ENCODE peak calls at places on chromosome 12, in eight cellular contexts. One of them, this sample, is unnamed.

GRCh38 chr12:124883263-124883876 is 19.7 kb upstream of the SCARB1 start:
- DNase-seq in uterus: no peak
- DNase-seq in prostate gland: no peak
- DNase-seq in SK-MEL-5: no peak
- DNase-seq in activated naive CD8-positive, alpha-beta T cell treated with anti-CD3 and anti-CD28 coated beads, Interleukin-2, amount 50 U/mL, for 24 hours: no peak
- DNase-seq in ascending aorta: no peak
- DNase-seq in M059J: peak; percentile 31
- DNase-seq in retina: no peak
- DNase-seq in this sample: no peak

GRCh38 chr12:65196762-65197567 is 27.6 kb downstream of the LEMD3 start:
- DNase-seq in uterus: no peak
- DNase-seq in prostate gland: no peak
- DNase-seq in SK-MEL-5: no peak
- DNase-seq in activated naive CD8-positive, alpha-beta T cell treated with anti-CD3 and anti-CD28 coated beads, Interleukin-2, amount 50 U/mL, for 24 hours: no peak
- DNase-seq in ascending aorta: no peak
- DNase-seq in M059J: no peak
- DNase-seq in retina: no peak
- DNase-seq in this sample: no peak

GRCh38 chr12:26496170-26496569 is 300.8 kb downstream of the SSPN start:
- DNase-seq in uterus: no peak
- DNase-seq in prostate gland: peak; percentile 12
- DNase-seq in SK-MEL-5: no peak
- DNase-seq in activated naive CD8-positive, alpha-beta T cell treated with anti-CD3 and anti-CD28 coated beads, Interleukin-2, amount 50 U/mL, for 24 hours: no peak
- DNase-seq in ascending aorta: no peak
- DNase-seq in M059J: no peak
- DNase-seq in retina: no peak
- DNase-seq in this sample: no peak

GRCh38 chr12:122327494-122328385 is 61.4 kb upstream of the VPS33A start:
- DNase-seq in uterus: no peak
- DNase-seq in prostate gland: no peak
- DNase-seq in SK-MEL-5: no peak
- DNase-seq in activated naive CD8-positive, alpha-beta T cell treated with anti-CD3 and anti-CD28 coated beads, Interleukin-2, amount 50 U/mL, for 24 hours: no peak
- DNase-seq in ascending aorta: no peak
- DNase-seq in M059J: no peak
- DNase-seq in retina: no peak
- DNase-seq in this sample: no peak

GRCh38 chr12:50055831-50056628 is 1.4 kb upstream of the ASIC1 start:
- DNase-seq in uterus: no peak
- DNase-seq in prostate gland: peak; percentile 20
- DNase-seq in SK-MEL-5: peak; percentile 55
- DNase-seq in activated naive CD8-positive, alpha-beta T cell treated with anti-CD3 and anti-CD28 coated beads, Interleukin-2, amount 50 U/mL, for 24 hours: peak; percentile 65
- DNase-seq in ascending aorta: no peak
- DNase-seq in M059J: peak; percentile 52
- DNase-seq in retina: peak; percentile 76
- DNase-seq in this sample: peak; percentile 44

GRCh38 chr12:94101902-94102660 is 46.3 kb upstream of the PLXNC1 start:
- DNase-seq in uterus: peak; percentile 86
- DNase-seq in prostate gland: peak; percentile 86
- DNase-seq in SK-MEL-5: peak; percentile 92
- DNase-seq in activated naive CD8-positive, alpha-beta T cell treated with anti-CD3 and anti-CD28 coated beads, Interleukin-2, amount 50 U/mL, for 24 hours: peak; percentile 81
- DNase-seq in ascending aorta: peak; percentile 39
- DNase-seq in M059J: peak; percentile 85
- DNase-seq in retina: peak; percentile 96
- DNase-seq in this sample: peak; percentile 89

GRCh38 chr12:46493352-46494209 is 121.0 kb upstream of the SLC38A2 start:
- DNase-seq in uterus: no peak
- DNase-seq in prostate gland: no peak
- DNase-seq in SK-MEL-5: no peak
- DNase-seq in activated naive CD8-positive, alpha-beta T cell treated with anti-CD3 and anti-CD28 coated beads, Interleukin-2, amount 50 U/mL, for 24 hours: no peak
- DNase-seq in ascending aorta: no peak
- DNase-seq in M059J: no peak
- DNase-seq in retina: no peak
- DNase-seq in this sample: no peak

GRCh38 chr12:71392521-71393145 is 47.0 kb upstream of the LGR5 start:
- DNase-seq in uterus: no peak
- DNase-seq in prostate gland: peak; percentile 33
- DNase-seq in SK-MEL-5: peak; percentile 81
- DNase-seq in activated naive CD8-positive, alpha-beta T cell treated with anti-CD3 and anti-CD28 coated beads, Interleukin-2, amount 50 U/mL, for 24 hours: no peak
- DNase-seq in ascending aorta: no peak
- DNase-seq in M059J: peak; percentile 67
- DNase-seq in retina: peak; percentile 63
- DNase-seq in this sample: no peak

GRCh38 chr12:1173806-1174617 is 183.0 kb downstream of the ERC1 start:
- DNase-seq in uterus: no peak
- DNase-seq in prostate gland: no peak
- DNase-seq in SK-MEL-5: no peak
- DNase-seq in activated naive CD8-positive, alpha-beta T cell treated with anti-CD3 and anti-CD28 coated beads, Interleukin-2, amount 50 U/mL, for 24 hours: no peak
- DNase-seq in ascending aorta: no peak
- DNase-seq in M059J: no peak
- DNase-seq in retina: peak; percentile 55
- DNase-seq in this sample: no peak

GRCh38 chr12:52155048-52155868 is 36.6 kb downstream of the KRT80 start:
- DNase-seq in uterus: no peak
- DNase-seq in prostate gland: peak; percentile 69
- DNase-seq in SK-MEL-5: no peak
- DNase-seq in activated naive CD8-positive, alpha-beta T cell treated with anti-CD3 and anti-CD28 coated beads, Interleukin-2, amount 50 U/mL, for 24 hours: no peak
- DNase-seq in ascending aorta: no peak
- DNase-seq in M059J: peak; percentile 64
- DNase-seq in retina: no peak
- DNase-seq in this sample: no peak

GRCh38 chr12:128818065-128819022 is 5.4 kb downstream of the SLC15A4 start:
- DNase-seq in uterus: no peak
- DNase-seq in prostate gland: no peak
- DNase-seq in SK-MEL-5: peak; percentile 72
- DNase-seq in activated naive CD8-positive, alpha-beta T cell treated with anti-CD3 and anti-CD28 coated beads, Interleukin-2, amount 50 U/mL, for 24 hours: no peak
- DNase-seq in ascending aorta: no peak
- DNase-seq in M059J: peak; percentile 25
- DNase-seq in retina: no peak
- DNase-seq in this sample: no peak

GRCh38 chr12:66663605-66664004 is 15.3 kb downstream of the GRIP1 start:
- DNase-seq in uterus: no peak
- DNase-seq in prostate gland: no peak
- DNase-seq in SK-MEL-5: no peak
- DNase-seq in activated naive CD8-positive, alpha-beta T cell treated with anti-CD3 and anti-CD28 coated beads, Interleukin-2, amount 50 U/mL, for 24 hours: no peak
- DNase-seq in ascending aorta: no peak
- DNase-seq in M059J: no peak
- DNase-seq in retina: no peak
- DNase-seq in this sample: no peak

GRCh38 chr12:21656931-21657335 is 709 bp downstream of the LDHB start:
- DNase-seq in uterus: peak; percentile 18
- DNase-seq in prostate gland: peak; percentile 35
- DNase-seq in SK-MEL-5: peak; percentile 65
- DNase-seq in activated naive CD8-positive, alpha-beta T cell treated with anti-CD3 and anti-CD28 coated beads, Interleukin-2, amount 50 U/mL, for 24 hours: peak; percentile 42
- DNase-seq in ascending aorta: no peak
- DNase-seq in M059J: peak; percentile 46
- DNase-seq in retina: peak; percentile 84
- DNase-seq in this sample: no peak

GRCh38 chr12:32478858-32479257 is 79.5 kb downstream of the FGD4 start:
- DNase-seq in uterus: no peak
- DNase-seq in prostate gland: no peak
- DNase-seq in SK-MEL-5: no peak
- DNase-seq in activated naive CD8-positive, alpha-beta T cell treated with anti-CD3 and anti-CD28 coated beads, Interleukin-2, amount 50 U/mL, for 24 hours: no peak
- DNase-seq in ascending aorta: no peak
- DNase-seq in M059J: no peak
- DNase-seq in retina: no peak
- DNase-seq in this sample: no peak

GRCh38 chr12:40688085-40688725 is 4.0 kb upstream of the CNTN1 start:
- DNase-seq in uterus: no peak
- DNase-seq in prostate gland: no peak
- DNase-seq in SK-MEL-5: no peak
- DNase-seq in activated naive CD8-positive, alpha-beta T cell treated with anti-CD3 and anti-CD28 coated beads, Interleukin-2, amount 50 U/mL, for 24 hours: no peak
- DNase-seq in ascending aorta: no peak
- DNase-seq in M059J: no peak
- DNase-seq in retina: peak; percentile 50
- DNase-seq in this sample: no peak

GRCh38 chr12:116687888-116688287 is 50.0 kb downstream of the SPRING1 start:
- DNase-seq in uterus: no peak
- DNase-seq in prostate gland: no peak
- DNase-seq in SK-MEL-5: peak; percentile 53
- DNase-seq in activated naive CD8-positive, alpha-beta T cell treated with anti-CD3 and anti-CD28 coated beads, Interleukin-2, amount 50 U/mL, for 24 hours: peak; percentile 55
- DNase-seq in ascending aorta: no peak
- DNase-seq in M059J: peak; percentile 20
- DNase-seq in retina: peak; percentile 60
- DNase-seq in this sample: no peak

GRCh38 chr12:121773011-121773777 is 20.3 kb downstream of the RHOF start:
- DNase-seq in uterus: peak; percentile 68
- DNase-seq in prostate gland: peak; percentile 60
- DNase-seq in SK-MEL-5: peak; percentile 81
- DNase-seq in activated naive CD8-positive, alpha-beta T cell treated with anti-CD3 and anti-CD28 coated beads, Interleukin-2, amount 50 U/mL, for 24 hours: peak; percentile 82
- DNase-seq in ascending aorta: no peak
- DNase-seq in M059J: peak; percentile 58
- DNase-seq in retina: peak; percentile 73
- DNase-seq in this sample: peak; percentile 80

GRCh38 chr12:4178424-4179184 is 95.0 kb upstream of the CCND2 start:
- DNase-seq in uterus: no peak
- DNase-seq in prostate gland: no peak
- DNase-seq in SK-MEL-5: no peak
- DNase-seq in activated naive CD8-positive, alpha-beta T cell treated with anti-CD3 and anti-CD28 coated beads, Interleukin-2, amount 50 U/mL, for 24 hours: no peak
- DNase-seq in ascending aorta: no peak
- DNase-seq in M059J: no peak
- DNase-seq in retina: no peak
- DNase-seq in this sample: no peak

GRCh38 chr12:6215932-6216494 is 15.8 kb downstream of the CD9 start:
- DNase-seq in uterus: peak; percentile 72
- DNase-seq in prostate gland: peak; percentile 99
- DNase-seq in SK-MEL-5: no peak
- DNase-seq in activated naive CD8-positive, alpha-beta T cell treated with anti-CD3 and anti-CD28 coated beads, Interleukin-2, amount 50 U/mL, for 24 hours: no peak
- DNase-seq in ascending aorta: peak; percentile 84
- DNase-seq in M059J: peak; percentile 100
- DNase-seq in retina: no peak
- DNase-seq in this sample: peak; percentile 92

GRCh38 chr12:126776047-126776446 is 1490.9 kb upstream of the TMEM132C start:
- DNase-seq in uterus: no peak
- DNase-seq in prostate gland: no peak
- DNase-seq in SK-MEL-5: no peak
- DNase-seq in activated naive CD8-positive, alpha-beta T cell treated with anti-CD3 and anti-CD28 coated beads, Interleukin-2, amount 50 U/mL, for 24 hours: no peak
- DNase-seq in ascending aorta: no peak
- DNase-seq in M059J: no peak
- DNase-seq in retina: no peak
- DNase-seq in this sample: no peak

GRCh38 chr12:132162508-132163031 is 18.3 kb downstream of the NOC4L start:
- DNase-seq in uterus: no peak
- DNase-seq in prostate gland: no peak
- DNase-seq in SK-MEL-5: no peak
- DNase-seq in activated naive CD8-positive, alpha-beta T cell treated with anti-CD3 and anti-CD28 coated beads, Interleukin-2, amount 50 U/mL, for 24 hours: no peak
- DNase-seq in ascending aorta: no peak
- DNase-seq in M059J: peak; percentile 94
- DNase-seq in retina: no peak
- DNase-seq in this sample: no peak

GRCh38 chr12:25830456-25830855 is 128.0 kb upstream of the RASSF8 start:
- DNase-seq in uterus: no peak
- DNase-seq in prostate gland: no peak
- DNase-seq in SK-MEL-5: no peak
- DNase-seq in activated naive CD8-positive, alpha-beta T cell treated with anti-CD3 and anti-CD28 coated beads, Interleukin-2, amount 50 U/mL, for 24 hours: no peak
- DNase-seq in ascending aorta: no peak
- DNase-seq in M059J: peak; percentile 23
- DNase-seq in retina: no peak
- DNase-seq in this sample: no peak

GRCh38 chr12:107411792-107412535 is 273.6 kb upstream of the PWP1 start:
- DNase-seq in uterus: no peak
- DNase-seq in prostate gland: no peak
- DNase-seq in SK-MEL-5: no peak
- DNase-seq in activated naive CD8-positive, alpha-beta T cell treated with anti-CD3 and anti-CD28 coated beads, Interleukin-2, amount 50 U/mL, for 24 hours: no peak
- DNase-seq in ascending aorta: no peak
- DNase-seq in M059J: peak; percentile 98
- DNase-seq in retina: no peak
- DNase-seq in this sample: no peak

GRCh38 chr12:12839886-12840285 is 26.7 kb downstream of the DDX47 start:
- DNase-seq in uterus: no peak
- DNase-seq in prostate gland: no peak
- DNase-seq in SK-MEL-5: peak; percentile 54
- DNase-seq in activated naive CD8-positive, alpha-beta T cell treated with anti-CD3 and anti-CD28 coated beads, Interleukin-2, amount 50 U/mL, for 24 hours: no peak
- DNase-seq in ascending aorta: peak; percentile 27
- DNase-seq in M059J: peak; percentile 99
- DNase-seq in retina: no peak
- DNase-seq in this sample: peak; percentile 48

GRCh38 chr12:121181181-121181580 is 28.7 kb upstream of the P2RX4 start:
- DNase-seq in uterus: no peak
- DNase-seq in prostate gland: no peak
- DNase-seq in SK-MEL-5: no peak
- DNase-seq in activated naive CD8-positive, alpha-beta T cell treated with anti-CD3 and anti-CD28 coated beads, Interleukin-2, amount 50 U/mL, for 24 hours: no peak
- DNase-seq in ascending aorta: no peak
- DNase-seq in M059J: no peak
- DNase-seq in retina: no peak
- DNase-seq in this sample: no peak

GRCh38 chr12:55830601-55831406 is 1.4 kb upstream of the DNAJC14 start:
- DNase-seq in uterus: peak; percentile 86
- DNase-seq in prostate gland: peak; percentile 69
- DNase-seq in SK-MEL-5: peak; percentile 33
- DNase-seq in activated naive CD8-positive, alpha-beta T cell treated with anti-CD3 and anti-CD28 coated beads, Interleukin-2, amount 50 U/mL, for 24 hours: peak; percentile 59
- DNase-seq in ascending aorta: no peak
- DNase-seq in M059J: peak; percentile 37
- DNase-seq in retina: peak; percentile 97
- DNase-seq in this sample: peak; percentile 68

GRCh38 chr12:122094735-122095561 is 16.4 kb downstream of the MLXIP start:
- DNase-seq in uterus: no peak
- DNase-seq in prostate gland: no peak
- DNase-seq in SK-MEL-5: peak; percentile 45
- DNase-seq in activated naive CD8-positive, alpha-beta T cell treated with anti-CD3 and anti-CD28 coated beads, Interleukin-2, amount 50 U/mL, for 24 hours: no peak
- DNase-seq in ascending aorta: no peak
- DNase-seq in M059J: peak; percentile 40
- DNase-seq in retina: no peak
- DNase-seq in this sample: no peak

GRCh38 chr12:93122089-93122488 is 193.0 kb upstream of the EEA1 start:
- DNase-seq in uterus: no peak
- DNase-seq in prostate gland: no peak
- DNase-seq in SK-MEL-5: no peak
- DNase-seq in activated naive CD8-positive, alpha-beta T cell treated with anti-CD3 and anti-CD28 coated beads, Interleukin-2, amount 50 U/mL, for 24 hours: no peak
- DNase-seq in ascending aorta: no peak
- DNase-seq in M059J: peak; percentile 67
- DNase-seq in retina: no peak
- DNase-seq in this sample: no peak

GRCh38 chr12:11601647-11602046 is 47.8 kb upstream of the ETV6 start:
- DNase-seq in uterus: no peak
- DNase-seq in prostate gland: no peak
- DNase-seq in SK-MEL-5: no peak
- DNase-seq in activated naive CD8-positive, alpha-beta T cell treated with anti-CD3 and anti-CD28 coated beads, Interleukin-2, amount 50 U/mL, for 24 hours: no peak
- DNase-seq in ascending aorta: no peak
- DNase-seq in M059J: peak; percentile 22
- DNase-seq in retina: no peak
- DNase-seq in this sample: no peak

GRCh38 chr12:71476513-71476912 is 36.9 kb downstream of the LGR5 start:
- DNase-seq in uterus: no peak
- DNase-seq in prostate gland: no peak
- DNase-seq in SK-MEL-5: no peak
- DNase-seq in activated naive CD8-positive, alpha-beta T cell treated with anti-CD3 and anti-CD28 coated beads, Interleukin-2, amount 50 U/mL, for 24 hours: no peak
- DNase-seq in ascending aorta: no peak
- DNase-seq in M059J: peak; percentile 88
- DNase-seq in retina: no peak
- DNase-seq in this sample: no peak

GRCh38 chr12:8157484-8158198 is 826 bp downstream of the ZNF705A start:
- DNase-seq in uterus: no peak
- DNase-seq in prostate gland: no peak
- DNase-seq in SK-MEL-5: no peak
- DNase-seq in activated naive CD8-positive, alpha-beta T cell treated with anti-CD3 and anti-CD28 coated beads, Interleukin-2, amount 50 U/mL, for 24 hours: no peak
- DNase-seq in ascending aorta: no peak
- DNase-seq in M059J: no peak
- DNase-seq in retina: no peak
- DNase-seq in this sample: no peak